ENCODE peak calls at places on chromosomes 13 and 19, in nine cellular contexts. G is NCI-H446 treated with DMSO at 0.1 percent for 48 hours, L is epithelial cell of esophagus, V is neural crest cell, U is HFF-Myc, W is Calu3, J is A172, H is NCI-H748 treated with DMSO at 0.1 percent for 48 hours, D is AG08395. F is an unnamed sample.

GRCh38 chr19:7831452-7831851 is 1.4 kb downstream of the EVI5L start:
- DNase-seq in U (no peak), D (peak), V (no peak), W (peak), H (no peak), G (no peak), L (peak), J (peak), F (no peak)

GRCh38 chr13:33678084-33678483 is 139.9 kb upstream of the RFC3 start:
- DNase-seq in L (no peak), W (no peak), H (no peak), J (no peak), U (no peak), D (no peak), V (no peak), G (no peak), F (no peak)

GRCh38 chr19:3557461-3558248 is at the start of gene MFSD12:
- DNase-seq in W (peak), H (peak), V (peak), D (peak), J (peak), U (peak), L (peak), G (peak), F (peak)

GRCh38 chr19:9381367-9381785 is 18.6 kb downstream of the ZNF177 start:
- DNase-seq in H (no peak), J (no peak), G (no peak), L (no peak), D (no peak), W (no peak), V (no peak), U (no peak), F (no peak)

GRCh38 chr19:6811906-6812305 is 39.4 kb downstream of the VAV1 start:
- DNase-seq in V (no peak), D (peak), L (peak), U (peak), W (peak), G (peak), H (no peak), J (peak), F (peak)

GRCh38 chr19:23762884-23763711 is 4.4 kb upstream of the ZNF681 start:
- DNase-seq in U (no peak), G (no peak), L (peak), H (peak), W (peak), D (peak), V (peak), J (no peak), F (peak)

GRCh38 chr19:19637523-19638251 is 5.8 kb downstream of the GMIP start:
- DNase-seq in L (no peak), G (no peak), W (no peak), U (no peak), V (no peak), H (no peak), D (no peak), J (no peak), F (no peak)

GRCh38 chr19:19580417-19580816 is 38.1 kb downstream of the PBX4 start:
- DNase-seq in J (no peak), L (no peak), G (no peak), U (no peak), D (no peak), H (no peak), V (no peak), W (no peak), F (no peak)

GRCh38 chr19:5341448-5341820 is 822 bp upstream of the PTPRS start:
- DNase-seq in V (no peak), D (no peak), L (no peak), W (no peak), H (no peak), J (no peak), U (no peak), G (no peak), F (no peak)

GRCh38 chr19:42512743-42513304 is 15.5 kb downstream of the CEACAM1 start:
- DNase-seq in U (no peak), H (no peak), V (no peak), G (no peak), J (no peak), D (no peak), W (no peak), L (no peak), F (no peak)

GRCh38 chr13:51523082-51523518 is 61.2 kb upstream of the WDFY2 start:
- DNase-seq in J (peak), L (peak), D (peak), H (no peak), W (no peak), V (no peak), U (no peak), G (peak), F (no peak)

GRCh38 chr19:50861496-50862286 is 7.0 kb downstream of the KLK3 start:
- DNase-seq in D (no peak), V (no peak), H (no peak), U (no peak), G (no peak), W (no peak), J (no peak), L (no peak), F (no peak)

GRCh38 chr13:23619073-23619855 is 49.1 kb downstream of the TNFRSF19 start:
- DNase-seq in H (no peak), U (no peak), J (no peak), G (no peak), L (no peak), W (no peak), D (no peak), V (no peak), F (no peak)

GRCh38 chr13:113078895-113079720 is 26.5 kb upstream of the F7 start:
- DNase-seq in J (no peak), V (no peak), H (no peak), L (no peak), U (no peak), G (no peak), D (no peak), W (no peak), F (no peak)

GRCh38 chr13:43804461-43805070 is 17.8 kb upstream of the ENOX1 start:
- DNase-seq in J (peak), H (peak), W (peak), V (peak), L (peak), G (peak), D (peak), U (no peak), F (peak)

GRCh38 chr13:84136582-84136981 is 254.3 kb upstream of the SLITRK1 start:
- DNase-seq in U (no peak), J (no peak), V (no peak), D (no peak), L (no peak), H (no peak), W (no peak), G (no peak), F (no peak)

GRCh38 chr13:104253063-104253680 is 1187.0 kb upstream of the SLC10A2 start:
- DNase-seq in L (peak), W (no peak), V (no peak), J (no peak), D (no peak), U (no peak), H (no peak), G (peak), F (peak)

GRCh38 chr13:21242236-21242635 is 65.8 kb downstream of the MRPL57 start:
- DNase-seq in H (no peak), W (no peak), V (peak), L (no peak), J (no peak), D (no peak), G (no peak), U (no peak), F (no peak)

GRCh38 chr13:22915442-22916082 is 265.2 kb upstream of the SGCG start:
- DNase-seq in U (no peak), L (peak), W (peak), D (peak), J (peak), G (peak), H (peak), V (peak), F (no peak)